ENCODE peak calls at places on chromosome 16, in six cellular contexts. One of them, this sample, is unnamed.

GRCh38 chr16:18804540-18804939 is 3.2 kb upstream of the ARL6IP1 start:
- DNase-seq in CD8-positive, alpha-beta T cell: no peak
- DNase-seq in tibial nerve: no peak
- DNase-seq in SJSA1: no peak
- DNase-seq in left lung: no peak
- DNase-seq in heart right ventricle: no peak
- DNase-seq in this sample: no peak

GRCh38 chr16:78775161-78775561 is 675.7 kb downstream of the WWOX start:
- DNase-seq in CD8-positive, alpha-beta T cell: no peak
- DNase-seq in tibial nerve: no peak
- DNase-seq in SJSA1: no peak
- DNase-seq in left lung: no peak
- DNase-seq in heart right ventricle: no peak
- DNase-seq in this sample: no peak

GRCh38 chr16:77991701-77992100 is 30.6 kb upstream of the CLEC3A start:
- DNase-seq in CD8-positive, alpha-beta T cell: no peak
- DNase-seq in tibial nerve: no peak
- DNase-seq in SJSA1: no peak
- DNase-seq in left lung: no peak
- DNase-seq in heart right ventricle: no peak
- DNase-seq in this sample: no peak

GRCh38 chr16:5838725-5839124 is 741.1 kb upstream of the EEF2KMT start:
- DNase-seq in CD8-positive, alpha-beta T cell: no peak
- DNase-seq in tibial nerve: no peak
- DNase-seq in SJSA1: no peak
- DNase-seq in left lung: no peak
- DNase-seq in heart right ventricle: no peak
- DNase-seq in this sample: no peak

GRCh38 chr16:875182-876040 is 74.9 kb upstream of the GNG13 start:
- DNase-seq in CD8-positive, alpha-beta T cell: no peak
- DNase-seq in tibial nerve: no peak
- DNase-seq in SJSA1: no peak
- DNase-seq in left lung: no peak
- DNase-seq in heart right ventricle: peak
- DNase-seq in this sample: peak

GRCh38 chr16:56910654-56911539 is 21.0 kb upstream of the HERPUD1 start:
- DNase-seq in CD8-positive, alpha-beta T cell: no peak
- DNase-seq in tibial nerve: no peak
- DNase-seq in SJSA1: peak
- DNase-seq in left lung: peak
- DNase-seq in heart right ventricle: no peak
- DNase-seq in this sample: no peak

GRCh38 chr16:85520853-85521736 is 92.0 kb upstream of the GSE1 start:
- DNase-seq in CD8-positive, alpha-beta T cell: no peak
- DNase-seq in tibial nerve: no peak
- DNase-seq in SJSA1: no peak
- DNase-seq in left lung: peak
- DNase-seq in heart right ventricle: no peak
- DNase-seq in this sample: no peak

GRCh38 chr16:82726306-82726705 is 99.5 kb downstream of the CDH13 start:
- DNase-seq in CD8-positive, alpha-beta T cell: no peak
- DNase-seq in tibial nerve: no peak
- DNase-seq in SJSA1: no peak
- DNase-seq in left lung: no peak
- DNase-seq in heart right ventricle: no peak
- DNase-seq in this sample: no peak

GRCh38 chr16:69611103-69611640 is 45.4 kb downstream of the NFAT5 start:
- DNase-seq in CD8-positive, alpha-beta T cell: no peak
- DNase-seq in tibial nerve: no peak
- DNase-seq in SJSA1: no peak
- DNase-seq in left lung: no peak
- DNase-seq in heart right ventricle: no peak
- DNase-seq in this sample: no peak

GRCh38 chr16:9904526-9904925 is 277.7 kb downstream of the GRIN2A start:
- DNase-seq in CD8-positive, alpha-beta T cell: no peak
- DNase-seq in tibial nerve: no peak
- DNase-seq in SJSA1: no peak
- DNase-seq in left lung: no peak
- DNase-seq in heart right ventricle: no peak
- DNase-seq in this sample: no peak

GRCh38 chr16:88927010-88927409 is 50.0 kb downstream of the CBFA2T3 start:
- DNase-seq in CD8-positive, alpha-beta T cell: no peak
- DNase-seq in tibial nerve: no peak
- DNase-seq in SJSA1: no peak
- DNase-seq in left lung: no peak
- DNase-seq in heart right ventricle: no peak
- DNase-seq in this sample: no peak

GRCh38 chr16:27401768-27402568 is at the start of gene IL21R:
- DNase-seq in CD8-positive, alpha-beta T cell: peak
- DNase-seq in tibial nerve: no peak
- DNase-seq in SJSA1: peak
- DNase-seq in left lung: peak
- DNase-seq in heart right ventricle: peak
- DNase-seq in this sample: peak

GRCh38 chr16:84471966-84472365 is 32.5 kb downstream of the MEAK7 start:
- DNase-seq in CD8-positive, alpha-beta T cell: peak
- DNase-seq in tibial nerve: no peak
- DNase-seq in SJSA1: no peak
- DNase-seq in left lung: no peak
- DNase-seq in heart right ventricle: no peak
- DNase-seq in this sample: no peak

GRCh38 chr16:49471038-49471727 is 97.6 kb downstream of the C16orf78 start:
- DNase-seq in CD8-positive, alpha-beta T cell: peak
- DNase-seq in tibial nerve: no peak
- DNase-seq in SJSA1: peak
- DNase-seq in left lung: no peak
- DNase-seq in heart right ventricle: no peak
- DNase-seq in this sample: no peak

GRCh38 chr16:48112603-48113400 is 43.0 kb downstream of the ABCC12 start:
- DNase-seq in CD8-positive, alpha-beta T cell: no peak
- DNase-seq in tibial nerve: no peak
- DNase-seq in SJSA1: no peak
- DNase-seq in left lung: no peak
- DNase-seq in heart right ventricle: peak
- DNase-seq in this sample: no peak

GRCh38 chr16:88387941-88388627 is 5.3 kb downstream of the ZNF469 start:
- DNase-seq in CD8-positive, alpha-beta T cell: no peak
- DNase-seq in tibial nerve: no peak
- DNase-seq in SJSA1: peak
- DNase-seq in left lung: peak
- DNase-seq in heart right ventricle: peak
- DNase-seq in this sample: peak

GRCh38 chr16:80369559-80369958 is 171.2 kb upstream of the DYNLRB2 start:
- DNase-seq in CD8-positive, alpha-beta T cell: no peak
- DNase-seq in tibial nerve: no peak
- DNase-seq in SJSA1: peak
- DNase-seq in left lung: no peak
- DNase-seq in heart right ventricle: no peak
- DNase-seq in this sample: no peak

GRCh38 chr16:71626858-71627213 is 852 bp downstream of the MARVELD3 start:
- DNase-seq in CD8-positive, alpha-beta T cell: no peak
- DNase-seq in tibial nerve: no peak
- DNase-seq in SJSA1: no peak
- DNase-seq in left lung: peak
- DNase-seq in heart right ventricle: no peak
- DNase-seq in this sample: no peak

GRCh38 chr16:11328172-11329079 is 16.8 kb upstream of the RMI2 start:
- DNase-seq in CD8-positive, alpha-beta T cell: peak
- DNase-seq in tibial nerve: no peak
- DNase-seq in SJSA1: peak
- DNase-seq in left lung: peak
- DNase-seq in heart right ventricle: peak
- DNase-seq in this sample: peak
- H3K4me3 ChIP-seq in CD8-positive, alpha-beta T cell: no peak
- H3K4me3 ChIP-seq in tibial nerve: no peak
- H3K4me3 ChIP-seq in SJSA1: peak
- H3K4me3 ChIP-seq in left lung: no peak
- H3K4me3 ChIP-seq in heart right ventricle: no peak
- H3K4me3 ChIP-seq in this sample: no peak

GRCh38 chr16:55255890-55256289 is 68.1 kb upstream of the IRX6 start:
- DNase-seq in CD8-positive, alpha-beta T cell: no peak
- DNase-seq in tibial nerve: no peak
- DNase-seq in SJSA1: no peak
- DNase-seq in left lung: no peak
- DNase-seq in heart right ventricle: no peak
- DNase-seq in this sample: no peak
- H3K27ac ChIP-seq in CD8-positive, alpha-beta T cell: no peak
- H3K27ac ChIP-seq in tibial nerve: no peak
- H3K27ac ChIP-seq in SJSA1: no peak
- H3K27ac ChIP-seq in left lung: no peak
- H3K27ac ChIP-seq in heart right ventricle: no peak
- H3K27ac ChIP-seq in this sample: no peak

GRCh38 chr16:53899471-53899870 is 195.5 kb downstream of the FTO start:
- DNase-seq in CD8-positive, alpha-beta T cell: no peak
- DNase-seq in tibial nerve: no peak
- DNase-seq in SJSA1: no peak
- DNase-seq in left lung: no peak
- DNase-seq in heart right ventricle: no peak
- DNase-seq in this sample: no peak
- H3K4me3 ChIP-seq in CD8-positive, alpha-beta T cell: no peak
- H3K4me3 ChIP-seq in tibial nerve: no peak
- H3K4me3 ChIP-seq in SJSA1: no peak
- H3K4me3 ChIP-seq in left lung: no peak
- H3K4me3 ChIP-seq in heart right ventricle: no peak
- H3K4me3 ChIP-seq in this sample: no peak

DNA sequence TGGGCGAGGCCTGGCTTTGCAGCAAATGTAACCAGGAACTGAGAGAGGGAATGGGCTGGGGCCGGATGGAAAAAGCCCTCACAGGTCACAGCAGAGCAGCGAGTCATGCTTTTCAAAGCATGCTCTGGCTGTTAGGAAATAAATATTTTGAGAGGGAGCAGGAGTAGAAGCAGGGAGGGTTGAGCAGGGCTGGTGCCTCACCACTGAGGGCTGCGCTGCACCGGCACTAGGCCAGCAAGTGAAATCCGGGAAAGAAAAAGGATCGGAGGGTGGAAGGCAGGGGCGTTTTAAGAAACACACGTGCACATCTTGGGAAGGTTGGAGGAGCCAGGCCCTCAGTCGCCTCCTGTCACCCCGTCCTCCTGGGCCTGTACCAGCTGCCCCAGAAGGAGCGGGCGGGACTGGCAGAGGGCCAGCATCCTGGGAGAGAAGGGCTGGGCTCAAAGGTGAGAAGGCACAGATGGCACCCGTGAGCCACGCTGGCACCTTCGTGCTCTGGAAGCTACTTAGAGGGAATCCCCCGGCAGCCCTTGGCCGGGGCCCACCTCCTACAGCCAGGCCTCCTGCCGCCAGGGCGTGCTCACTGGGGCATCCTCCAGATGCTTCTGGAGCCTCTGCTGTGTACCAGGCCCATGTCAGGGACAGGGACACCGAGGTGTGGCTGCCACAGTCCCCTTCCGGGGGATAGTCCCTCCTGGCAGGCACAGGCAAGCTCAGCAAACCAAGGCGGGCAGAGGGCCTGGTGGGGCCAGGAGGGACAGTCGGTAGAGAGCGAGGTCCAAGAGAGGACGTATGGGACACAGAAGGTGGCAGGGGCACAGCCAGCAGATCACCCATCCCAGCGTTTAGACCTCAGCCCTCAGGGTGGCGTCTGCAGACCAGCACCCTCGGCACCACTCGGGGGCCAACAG is 71.4 kb upstream of the PLCG2 start:
- DNase-seq in CD8-positive, alpha-beta T cell: no peak
- DNase-seq in tibial nerve: no peak
- DNase-seq in SJSA1: no peak
- DNase-seq in left lung: no peak
- DNase-seq in heart right ventricle: no peak
- DNase-seq in this sample: no peak
- H3K27ac ChIP-seq in CD8-positive, alpha-beta T cell: no peak
- H3K27ac ChIP-seq in tibial nerve: no peak
- H3K27ac ChIP-seq in SJSA1: no peak
- H3K27ac ChIP-seq in left lung: no peak
- H3K27ac ChIP-seq in heart right ventricle: no peak
- H3K27ac ChIP-seq in this sample: no peak

DNA sequence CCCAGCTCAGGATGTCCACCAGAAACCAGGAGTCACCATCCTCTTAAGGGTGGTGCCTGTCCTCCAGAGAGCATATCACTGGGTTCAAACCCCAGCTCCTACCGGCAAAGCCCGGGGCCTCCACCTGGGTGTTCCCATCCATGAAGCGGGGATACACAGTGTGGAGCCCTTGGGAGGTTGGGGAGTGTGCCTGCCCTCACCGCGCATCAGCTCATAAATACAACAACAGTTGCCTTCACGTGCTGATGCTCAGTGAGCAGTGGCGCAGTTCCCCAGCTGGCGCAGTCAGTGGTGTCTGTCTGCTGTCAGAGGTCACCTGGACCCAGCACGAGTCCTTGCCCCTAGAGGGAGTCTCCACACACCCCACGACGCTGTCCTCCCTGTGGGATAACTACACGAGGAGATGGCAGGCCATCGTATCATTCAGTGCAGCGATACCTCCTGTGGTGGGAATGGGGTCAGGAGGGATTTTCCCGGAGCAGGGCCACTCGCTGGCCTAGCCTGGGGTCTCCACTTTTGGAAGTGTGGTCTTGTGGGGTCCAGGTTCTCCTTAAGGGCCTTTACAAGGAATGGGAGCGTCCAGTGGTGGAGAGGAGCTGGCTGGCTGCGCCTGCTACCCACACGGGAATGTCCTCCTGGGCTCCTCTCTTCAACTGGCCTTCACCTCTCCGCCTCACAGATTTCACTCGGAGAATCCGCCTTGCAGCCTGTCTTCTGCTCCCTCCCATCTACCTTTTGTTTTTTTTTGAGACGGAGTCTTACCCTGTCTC is 2.3 kb upstream of the ELOB start:
- DNase-seq in CD8-positive, alpha-beta T cell: no peak
- DNase-seq in tibial nerve: no peak
- DNase-seq in SJSA1: no peak
- DNase-seq in left lung: peak
- DNase-seq in heart right ventricle: no peak
- DNase-seq in this sample: no peak
- H3K4me3 ChIP-seq in CD8-positive, alpha-beta T cell: no peak
- H3K4me3 ChIP-seq in tibial nerve: no peak
- H3K4me3 ChIP-seq in SJSA1: no peak
- H3K4me3 ChIP-seq in left lung: no peak
- H3K4me3 ChIP-seq in heart right ventricle: no peak
- H3K4me3 ChIP-seq in this sample: no peak

GRCh38 chr16:2773188-2773968 is 3.7 kb downstream of the ELOB start:
- DNase-seq in CD8-positive, alpha-beta T cell: no peak
- DNase-seq in tibial nerve: no peak
- DNase-seq in SJSA1: no peak
- DNase-seq in left lung: no peak
- DNase-seq in heart right ventricle: no peak
- DNase-seq in this sample: no peak
- H3K27ac ChIP-seq in CD8-positive, alpha-beta T cell: no peak
- H3K27ac ChIP-seq in tibial nerve: peak
- H3K27ac ChIP-seq in SJSA1: no peak
- H3K27ac ChIP-seq in left lung: no peak
- H3K27ac ChIP-seq in heart right ventricle: no peak
- H3K27ac ChIP-seq in this sample: peak

DNA sequence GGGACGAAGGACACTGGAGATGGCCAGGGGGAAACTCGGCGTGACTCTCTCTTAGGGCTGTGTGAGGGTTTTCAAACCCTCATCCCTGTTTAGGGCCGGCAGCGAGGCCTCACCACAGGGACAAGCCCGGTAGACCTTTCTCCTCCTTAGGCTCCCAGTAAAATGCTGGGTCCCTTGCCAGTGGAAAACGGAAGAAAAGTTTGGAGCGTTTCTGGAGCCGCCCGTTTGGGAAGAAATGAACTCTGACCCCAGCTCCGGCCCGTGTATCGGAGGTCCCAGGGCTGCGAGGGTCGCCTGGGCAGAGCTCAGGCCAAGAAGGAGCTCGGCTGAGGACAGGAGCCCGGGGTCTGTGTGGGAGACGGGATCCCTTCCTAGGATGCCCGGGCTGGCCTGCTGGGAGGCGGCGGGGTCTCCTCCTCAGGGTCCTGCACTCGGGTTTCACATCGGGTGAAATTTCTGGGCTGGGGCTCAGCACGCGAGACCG is 23.2 kb downstream of the ZNF213 start:
- DNase-seq in CD8-positive, alpha-beta T cell: peak
- DNase-seq in tibial nerve: no peak
- DNase-seq in SJSA1: no peak
- DNase-seq in left lung: peak
- DNase-seq in heart right ventricle: no peak
- DNase-seq in this sample: peak
- H3K4me3 ChIP-seq in CD8-positive, alpha-beta T cell: peak
- H3K4me3 ChIP-seq in tibial nerve: peak
- H3K4me3 ChIP-seq in SJSA1: peak
- H3K4me3 ChIP-seq in left lung: peak
- H3K4me3 ChIP-seq in heart right ventricle: peak
- H3K4me3 ChIP-seq in this sample: peak

This sample was measured in psoas muscle.